ENCODE peak calls at places on chromosomes 11 and 22, in five cellular contexts. P is activated naive CD4-positive, alpha-beta T cell; N is HFFc6; K is endothelial cell; Y is activated T-cell treated with anti-CD3 and anti-CD28 coated beads, Interleukin-2, amount 50 U/mL, for 48 hours. H is an unnamed sample.
A peak's percentile ranks its signal among the peaks of the same experiment; 100 is the strongest.

GRCh38 chr11:111206472-111206871 is 39.1 kb upstream of the POU2AF2 start:
- DNase-seq in P (no peak), N (peak; percentile 51), K (no peak), Y (no peak), H (no peak)

GRCh38 chr11:93591247-93591898 is 48.2 kb upstream of the SMCO4 start:
- DNase-seq in P (no peak), N (no peak), K (no peak), Y (no peak), H (no peak)

GRCh38 chr22:41048791-41049717 is 43.3 kb upstream of the EP300 start:
- DNase-seq in P (no peak), N (peak; percentile 95), K (peak; percentile 22), Y (no peak), H (no peak)

GRCh38 chr22:31680764-31681624 is 19.0 kb upstream of the PISD start:
- DNase-seq in P (no peak), N (peak; percentile 68), K (no peak), Y (no peak), H (no peak)

GRCh38 chr11:88250566-88251080 is 75.4 kb upstream of the RAB38 start:
- DNase-seq in P (no peak), N (no peak), K (no peak), Y (no peak), H (no peak)

GRCh38 chr11:124074554-124074953 is 33.4 kb upstream of the OR10G7 start:
- DNase-seq in P (no peak), N (no peak), K (no peak), Y (no peak), H (no peak)

GRCh38 chr11:42996742-42997307 is 315.0 kb upstream of the API5 start:
- DNase-seq in P (no peak), N (no peak), K (no peak), Y (no peak), H (no peak)

GRCh38 chr11:86155210-86155844 is 86.4 kb upstream of the PICALM start:
- DNase-seq in P (no peak), N (no peak), K (no peak), Y (no peak), H (no peak)

GRCh38 chr22:41308544-41308947 is 7.2 kb downstream of the ZC3H7B start:
- DNase-seq in P (no peak), N (no peak), K (no peak), Y (no peak), H (no peak)

GRCh38 chr11:120212926-120213325 is 2.1 kb downstream of the OAF start:
- DNase-seq in P (no peak), N (no peak), K (no peak), Y (no peak), H (no peak)

GRCh38 chr11:68816917-68817419 is 24.7 kb downstream of the CPT1A start:
- DNase-seq in P (no peak), N (no peak), K (no peak), Y (peak; percentile 30), H (no peak)

GRCh38 chr11:74636633-74637184 is 44.3 kb downstream of the POLD3 start:
- DNase-seq in P (no peak), N (peak; percentile 82), K (no peak), Y (no peak), H (peak; percentile 65)

GRCh38 chr11:66981976-66982578 is 7.0 kb downstream of the C11orf86 start:
- DNase-seq in P (no peak), N (peak; percentile 88), K (no peak), Y (peak; percentile 41), H (peak; percentile 78)

GRCh38 chr22:29799217-29799680 is 32.1 kb downstream of the UQCR10 start:
- DNase-seq in P (no peak), N (peak; percentile 98), K (no peak), Y (no peak), H (peak; percentile 35)

GRCh38 chr11:121143921-121144320 is 42.9 kb downstream of the TECTA start:
- DNase-seq in P (no peak), N (no peak), K (no peak), Y (no peak), H (no peak)

GRCh38 chr22:25153961-25154685 is 45.5 kb upstream of the CRYBB3 start:
- DNase-seq in P (no peak), N (peak; percentile 11), K (no peak), Y (no peak), H (no peak)

GRCh38 chr11:67284811-67285540 is 4.1 kb upstream of the ANKRD13D start:
- DNase-seq in P (no peak), N (no peak), K (no peak), Y (no peak), H (no peak)

GRCh38 chr11:122646549-122647340 is 8.8 kb upstream of the UBASH3B start:
- DNase-seq in P (no peak), N (peak; percentile 63), K (no peak), Y (peak; percentile 42), H (no peak)

GRCh38 chr22:19751497-19752245 is 8.9 kb upstream of the TBX1 start:
- DNase-seq in P (no peak), N (no peak), K (no peak), Y (no peak), H (no peak)

GRCh38 chr22:19213496-19214473 is 35.2 kb upstream of the SLC25A1 start:
- DNase-seq in P (no peak), N (no peak), K (no peak), Y (no peak), H (no peak)

GRCh38 chr22:28711820-28712777 is 29.5 kb downstream of the CHEK2 start:
- DNase-seq in P (no peak), N (peak; percentile 95), K (no peak), Y (no peak), H (peak; percentile 73)

GRCh38 chr11:109043318-109043717 is 378.4 kb downstream of the DDX10 start:
- DNase-seq in P (no peak), N (no peak), K (no peak), Y (no peak), H (no peak)

GRCh38 chr11:56491270-56491669 is at the start of gene OR5M8:
- DNase-seq in P (no peak), N (no peak), K (no peak), Y (no peak), H (no peak)

GRCh38 chr11:124717421-124717785 is 22.3 kb upstream of the NRGN start:
- DNase-seq in P (no peak), N (no peak), K (no peak), Y (no peak), H (no peak)

GRCh38 chr22:23114721-23115020 is 27.1 kb downstream of the RSPH14 start:
- DNase-seq in P (no peak), N (no peak), K (no peak), Y (no peak), H (no peak)

GRCh38 chr11:72114570-72114969 is 2.1 kb upstream of the ANAPC15 start:
- DNase-seq in P (no peak), N (peak; percentile 32), K (no peak), Y (no peak), H (no peak)

GRCh38 chr11:66694732-66695207 is 17.1 kb upstream of the RBM4B start:
- DNase-seq in P (peak; percentile 72), N (peak; percentile 97), K (peak; percentile 93), Y (peak; percentile 89), H (peak; percentile 96)

GRCh38 chr11:82539669-82540068 is 194.0 kb downstream of the FAM181B start:
- DNase-seq in P (no peak), N (no peak), K (no peak), Y (no peak), H (no peak)

GRCh38 chr11:112523477-112523876 is 262.8 kb upstream of the PLET1 start:
- DNase-seq in P (no peak), N (no peak), K (no peak), Y (no peak), H (no peak)

GRCh38 chr11:1346669-1347390 is 37.4 kb upstream of the TOLLIP start:
- DNase-seq in P (no peak), N (no peak), K (no peak), Y (no peak), H (no peak)

GRCh38 chr22:35540600-35541253 is at the start of gene RASD2:
- DNase-seq in P (no peak), N (no peak), K (no peak), Y (peak; percentile 68), H (peak; percentile 32)

GRCh38 chr11:134098566-134099184 is 29.8 kb downstream of the JAM3 start:
- DNase-seq in P (no peak), N (no peak), K (no peak), Y (no peak), H (peak; percentile 11)

GRCh38 chr11:6350070-6350469 is 29.8 kb upstream of the CAVIN3 start:
- DNase-seq in P (no peak), N (no peak), K (no peak), Y (no peak), H (no peak)

GRCh38 chr11:124920870-124921609 is 2.0 kb downstream of the HEPN1 start:
- DNase-seq in P (peak; percentile 54), N (no peak), K (peak; percentile 80), Y (peak; percentile 85), H (no peak)

GRCh38 chr11:69320756-69321741 is 27.1 kb downstream of the MYEOV start:
- DNase-seq in P (no peak), N (peak; percentile 47), K (no peak), Y (no peak), H (no peak)

GRCh38 chr11:95231881-95232605 is 1.0 kb upstream of the SESN3 start:
- DNase-seq in P (peak; percentile 40), N (no peak), K (peak; percentile 67), Y (peak; percentile 79), H (no peak)

GRCh38 chr22:28019360-28019759 is 100.3 kb upstream of the PITPNB start:
- DNase-seq in P (no peak), N (peak; percentile 25), K (no peak), Y (no peak), H (no peak)

GRCh38 chr11:70204466-70204799 is 1.3 kb downstream of the FADD start:
- DNase-seq in P (no peak), N (no peak), K (no peak), Y (no peak), H (peak; percentile 72)

H was measured in RKO.